ENCODE peak calls at places on chromosomes 5 and 9, in five cellular contexts. One of them, this sample, is unnamed.

GRCh38 chr9:95341262-95342011 is 23.9 kb upstream of the FANCC start:
- DNase-seq in CD8-positive, alpha-beta T cell: no peak
- DNase-seq in body of pancreas: no peak
- DNase-seq in mammary epithelial cell: peak; percentile 12
- DNase-seq in fibroblast of lung: peak; percentile 65
- DNase-seq in this sample: peak; percentile 36

GRCh38 chr9:36985061-36985768 is 48.9 kb downstream of the PAX5 start:
- DNase-seq in CD8-positive, alpha-beta T cell: no peak
- DNase-seq in body of pancreas: no peak
- DNase-seq in mammary epithelial cell: no peak
- DNase-seq in fibroblast of lung: no peak
- DNase-seq in this sample: no peak

GRCh38 chr9:93124793-93125192 is 9.3 kb downstream of the NINJ1 start:
- DNase-seq in CD8-positive, alpha-beta T cell: no peak
- DNase-seq in body of pancreas: peak; percentile 8
- DNase-seq in mammary epithelial cell: no peak
- DNase-seq in fibroblast of lung: no peak
- DNase-seq in this sample: no peak

GRCh38 chr5:112016980-112017379 is 260.0 kb upstream of the NREP start:
- DNase-seq in CD8-positive, alpha-beta T cell: no peak
- DNase-seq in body of pancreas: no peak
- DNase-seq in mammary epithelial cell: no peak
- DNase-seq in fibroblast of lung: no peak
- DNase-seq in this sample: no peak

GRCh38 chr9:127714916-127715442 is 484 bp downstream of the PTRH1 start:
- DNase-seq in CD8-positive, alpha-beta T cell: no peak
- DNase-seq in body of pancreas: peak; percentile 42
- DNase-seq in mammary epithelial cell: peak; percentile 24
- DNase-seq in fibroblast of lung: no peak
- DNase-seq in this sample: no peak

GRCh38 chr5:38321978-38322377 is 63.6 kb downstream of the EGFLAM start:
- DNase-seq in CD8-positive, alpha-beta T cell: no peak
- DNase-seq in body of pancreas: no peak
- DNase-seq in mammary epithelial cell: no peak
- DNase-seq in fibroblast of lung: no peak
- DNase-seq in this sample: no peak

GRCh38 chr5:2695200-2695891 is 56.1 kb downstream of the IRX2 start:
- DNase-seq in CD8-positive, alpha-beta T cell: no peak
- DNase-seq in body of pancreas: no peak
- DNase-seq in mammary epithelial cell: peak; percentile 51
- DNase-seq in fibroblast of lung: peak; percentile 27
- DNase-seq in this sample: peak; percentile 57

GRCh38 chr5:159211712-159212111 is 2.4 kb upstream of the RNF145 start:
- DNase-seq in CD8-positive, alpha-beta T cell: no peak
- DNase-seq in body of pancreas: no peak
- DNase-seq in mammary epithelial cell: no peak
- DNase-seq in fibroblast of lung: no peak
- DNase-seq in this sample: no peak

GRCh38 chr5:128197911-128198522 is 114.5 kb downstream of the SLC12A2 start:
- DNase-seq in CD8-positive, alpha-beta T cell: no peak
- DNase-seq in body of pancreas: no peak
- DNase-seq in mammary epithelial cell: no peak
- DNase-seq in fibroblast of lung: no peak
- DNase-seq in this sample: no peak

GRCh38 chr9:99824378-99825157 is 2.9 kb downstream of the NR4A3 start:
- DNase-seq in CD8-positive, alpha-beta T cell: peak; percentile 72
- DNase-seq in body of pancreas: peak; percentile 29
- DNase-seq in mammary epithelial cell: no peak
- DNase-seq in fibroblast of lung: peak; percentile 49
- DNase-seq in this sample: no peak

GRCh38 chr9:133833388-133834025 is 95.4 kb upstream of the SARDH start:
- DNase-seq in CD8-positive, alpha-beta T cell: no peak
- DNase-seq in body of pancreas: no peak
- DNase-seq in mammary epithelial cell: no peak
- DNase-seq in fibroblast of lung: no peak
- DNase-seq in this sample: no peak
- H3K4me3 ChIP-seq in CD8-positive, alpha-beta T cell: no peak overlapping the region
- H3K4me3 ChIP-seq in body of pancreas: no peak overlapping the region
- H3K4me3 ChIP-seq in mammary epithelial cell: no peak overlapping the region
- H3K4me3 ChIP-seq in fibroblast of lung: no peak overlapping the region
- H3K4me3 ChIP-seq in this sample: no peak overlapping the region

DNA sequence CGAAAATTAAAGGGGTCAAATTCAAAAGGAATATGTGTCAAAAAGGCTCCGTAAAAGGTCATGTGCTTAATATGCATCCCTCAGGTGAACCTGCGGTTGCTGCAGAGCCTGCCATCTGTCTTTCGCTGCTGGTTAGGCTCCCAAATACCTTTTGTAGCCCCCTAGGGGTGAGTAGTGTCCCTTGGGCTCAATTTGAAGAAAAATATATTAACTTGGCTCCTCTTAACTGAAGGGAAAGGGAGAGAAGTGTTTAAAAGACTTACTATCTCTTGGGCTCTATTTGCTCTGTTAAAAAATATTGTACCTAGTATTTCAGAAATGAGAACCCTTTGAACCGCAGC is 176.5 kb upstream of the ADAMTSL1 start:
- DNase-seq in CD8-positive, alpha-beta T cell: no peak
- DNase-seq in body of pancreas: no peak
- DNase-seq in mammary epithelial cell: no peak
- DNase-seq in fibroblast of lung: no peak
- DNase-seq in this sample: no peak
- TF ChIP-seq CTCF in CD8-positive, alpha-beta T cell: no peak
- TF ChIP-seq CTCF in body of pancreas: no peak
- TF ChIP-seq CTCF in mammary epithelial cell: peak; percentile 33
- TF ChIP-seq CTCF in fibroblast of lung: peak; percentile 20
- TF ChIP-seq CTCF in this sample: no peak

GRCh38 chr5:67000794-67001475 is 195.7 kb downstream of the CD180 start:
- DNase-seq in CD8-positive, alpha-beta T cell: no peak
- DNase-seq in body of pancreas: no peak
- DNase-seq in mammary epithelial cell: no peak
- DNase-seq in fibroblast of lung: no peak
- DNase-seq in this sample: no peak

GRCh38 chr5:67003373-67003905 is 193.2 kb downstream of the CD180 start:
- DNase-seq in CD8-positive, alpha-beta T cell: no peak
- DNase-seq in body of pancreas: no peak
- DNase-seq in mammary epithelial cell: no peak
- DNase-seq in fibroblast of lung: no peak
- DNase-seq in this sample: no peak

GRCh38 chr5:67004730-67005350 is 191.8 kb downstream of the CD180 start:
- DNase-seq in CD8-positive, alpha-beta T cell: no peak
- DNase-seq in body of pancreas: no peak
- DNase-seq in mammary epithelial cell: no peak
- DNase-seq in fibroblast of lung: no peak
- DNase-seq in this sample: no peak

GRCh38 chr5:67003906-67004729 is 192.5 kb downstream of the CD180 start:
- DNase-seq in CD8-positive, alpha-beta T cell: peak; percentile 87
- DNase-seq in body of pancreas: peak; percentile 85
- DNase-seq in mammary epithelial cell: peak; percentile 97
- DNase-seq in fibroblast of lung: peak; percentile 92
- DNase-seq in this sample: peak; percentile 95

DNA sequence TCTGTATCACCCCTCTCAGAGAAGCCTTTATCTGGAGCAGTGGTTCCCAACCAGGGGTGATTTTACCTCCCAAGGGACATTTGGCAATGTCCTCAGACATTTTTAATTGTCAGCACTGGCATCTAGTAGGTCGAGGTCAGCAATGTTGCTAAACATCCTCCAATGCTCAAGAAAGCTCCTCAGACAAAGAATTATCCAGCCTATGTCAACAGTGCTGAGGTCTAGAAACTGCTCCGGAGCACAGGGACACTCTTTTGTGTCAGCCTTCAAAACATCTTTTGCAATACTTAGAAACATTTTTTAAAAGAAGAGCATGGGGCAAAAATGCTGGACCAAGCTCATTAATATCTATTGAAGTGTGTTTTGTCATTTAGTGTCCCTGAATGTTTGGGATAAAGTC is 193.8 kb downstream of the CD180 start:
- DNase-seq in CD8-positive, alpha-beta T cell: no peak
- DNase-seq in body of pancreas: no peak
- DNase-seq in mammary epithelial cell: no peak
- DNase-seq in fibroblast of lung: no peak
- DNase-seq in this sample: no peak
- H3K4me3 ChIP-seq in CD8-positive, alpha-beta T cell: no peak overlapping the region
- H3K4me3 ChIP-seq in body of pancreas: no peak overlapping the region
- H3K4me3 ChIP-seq in mammary epithelial cell: no peak overlapping the region
- H3K4me3 ChIP-seq in fibroblast of lung: no peak overlapping the region
- H3K4me3 ChIP-seq in this sample: no peak overlapping the region

DNA sequence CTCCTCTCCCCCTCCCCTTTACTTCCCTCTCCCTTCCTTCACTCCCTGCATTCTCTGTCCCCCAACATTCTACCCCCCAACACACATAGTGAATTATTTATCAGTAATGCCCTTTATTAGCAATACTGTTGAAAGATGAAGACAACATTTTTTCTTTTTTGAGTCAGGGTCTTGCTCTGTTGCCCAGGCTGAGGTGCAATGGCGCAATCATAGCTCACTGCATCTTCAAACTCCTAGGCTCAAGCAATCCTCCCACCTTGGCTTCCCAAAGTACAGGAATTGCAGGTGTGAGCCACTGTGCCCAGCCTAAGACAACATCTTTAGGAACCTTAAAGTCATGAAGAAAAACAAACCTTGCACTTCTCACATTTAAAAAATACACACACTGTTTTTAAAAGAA is 130.6 kb downstream of the ZNF462 start:
- DNase-seq in CD8-positive, alpha-beta T cell: no peak
- DNase-seq in body of pancreas: no peak
- DNase-seq in mammary epithelial cell: no peak
- DNase-seq in fibroblast of lung: no peak
- DNase-seq in this sample: no peak
- TF ChIP-seq CTCF in CD8-positive, alpha-beta T cell: no peak
- TF ChIP-seq CTCF in body of pancreas: no peak
- TF ChIP-seq CTCF in mammary epithelial cell: no peak
- TF ChIP-seq CTCF in fibroblast of lung: no peak
- TF ChIP-seq CTCF in this sample: no peak

GRCh38 chr9:83220737-83221136 is 157.8 kb upstream of the RASEF start:
- DNase-seq in CD8-positive, alpha-beta T cell: no peak
- DNase-seq in body of pancreas: peak; percentile 42
- DNase-seq in mammary epithelial cell: peak; percentile 89
- DNase-seq in fibroblast of lung: peak; percentile 56
- DNase-seq in this sample: no peak

GRCh38 chr9:83218411-83219090 is 155.6 kb upstream of the RASEF start:
- DNase-seq in CD8-positive, alpha-beta T cell: no peak
- DNase-seq in body of pancreas: peak; percentile 22
- DNase-seq in mammary epithelial cell: no peak
- DNase-seq in fibroblast of lung: no peak
- DNase-seq in this sample: no peak

GRCh38 chr9:83219154-83219923 is 156.4 kb upstream of the RASEF start:
- DNase-seq in CD8-positive, alpha-beta T cell: no peak
- DNase-seq in body of pancreas: peak; percentile 88
- DNase-seq in mammary epithelial cell: peak; percentile 72
- DNase-seq in fibroblast of lung: peak; percentile 69
- DNase-seq in this sample: peak; percentile 59

DNA sequence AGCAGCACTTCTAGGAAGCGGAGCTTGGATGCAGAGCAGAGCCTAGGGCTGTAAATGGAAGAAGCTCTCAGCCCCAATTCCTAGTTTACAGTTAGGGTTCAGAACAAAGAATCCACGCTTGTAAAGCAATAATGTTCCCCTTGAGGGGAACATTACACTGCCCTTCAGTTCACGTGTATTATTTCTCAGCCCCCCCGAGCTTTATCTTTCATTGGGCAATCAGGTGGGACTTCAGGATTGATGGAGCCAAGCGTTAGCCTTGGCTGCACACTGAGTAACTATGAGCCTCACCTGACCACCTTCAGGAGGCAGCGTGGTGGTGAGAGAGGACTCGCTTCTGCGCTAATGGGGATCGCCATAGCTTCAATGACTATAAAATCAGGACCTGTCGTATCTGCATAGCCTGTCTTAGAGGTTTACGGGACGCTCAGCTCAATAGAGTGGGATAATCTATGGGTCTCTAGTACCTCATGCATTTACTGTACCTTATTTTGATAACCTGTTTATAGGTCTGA is 157.0 kb upstream of the RASEF start:
- DNase-seq in CD8-positive, alpha-beta T cell: no peak
- DNase-seq in body of pancreas: peak; percentile 24
- DNase-seq in mammary epithelial cell: peak; percentile 20
- DNase-seq in fibroblast of lung: no peak
- DNase-seq in this sample: no peak
- H3K4me3 ChIP-seq in CD8-positive, alpha-beta T cell: no peak overlapping the region
- H3K4me3 ChIP-seq in body of pancreas: peak overlapping the region; percentile 11
- H3K4me3 ChIP-seq in mammary epithelial cell: peak overlapping the region; percentile 45
- H3K4me3 ChIP-seq in fibroblast of lung: peak overlapping the region; percentile 85
- H3K4me3 ChIP-seq in this sample: peak overlapping the region; percentile 84